ENCODE peak calls at places on chromosomes 13 and 19, in four cellular contexts. One of them, this sample, is unnamed.
A peak's percentile ranks its signal among the peaks of the same experiment; 100 is the strongest.

GRCh38 chr13:113874579-113875428 is 10.9 kb upstream of the GAS6 start:
- ATAC-seq in T-cell: no peak
- ATAC-seq in left cardiac atrium: no peak
- ATAC-seq in Right ventricle myocardium superior: no peak
- ATAC-seq in this sample: no peak

GRCh38 chr13:99989376-99990044 is 7.9 kb downstream of the ZIC2 start:
- ATAC-seq in T-cell: no peak
- ATAC-seq in left cardiac atrium: peak; percentile 12
- ATAC-seq in Right ventricle myocardium superior: no peak
- ATAC-seq in this sample: peak; percentile 17

GRCh38 chr13:24134772-24135171 is 25.7 kb upstream of the SPATA13 start:
- ATAC-seq in T-cell: no peak
- ATAC-seq in left cardiac atrium: no peak
- ATAC-seq in Right ventricle myocardium superior: no peak
- ATAC-seq in this sample: no peak

GRCh38 chr19:49665301-49666119 is at the start of the genes BCL2L12 and IRF3:
- ATAC-seq in T-cell: peak; percentile 85
- ATAC-seq in left cardiac atrium: peak; percentile 94
- ATAC-seq in Right ventricle myocardium superior: peak; percentile 95
- ATAC-seq in this sample: peak; percentile 81

GRCh38 chr19:33241091-33241529 is 15.5 kb upstream of the SLC7A10 start:
- ATAC-seq in T-cell: no peak
- ATAC-seq in left cardiac atrium: peak; percentile 80
- ATAC-seq in Right ventricle myocardium superior: no peak
- ATAC-seq in this sample: no peak

GRCh38 chr19:42131149-42132029 is 857 bp downstream of the POU2F2 start:
- ATAC-seq in T-cell: no peak
- ATAC-seq in left cardiac atrium: no peak
- ATAC-seq in Right ventricle myocardium superior: no peak
- ATAC-seq in this sample: no peak

GRCh38 chr19:50242586-50242985 is 39.2 kb downstream of the MYH14 start:
- ATAC-seq in T-cell: no peak
- ATAC-seq in left cardiac atrium: no peak
- ATAC-seq in Right ventricle myocardium superior: no peak
- ATAC-seq in this sample: no peak

GRCh38 chr19:50777261-50777660 is 7.0 kb downstream of the GPR32 start:
- ATAC-seq in T-cell: no peak
- ATAC-seq in left cardiac atrium: no peak
- ATAC-seq in Right ventricle myocardium superior: no peak
- ATAC-seq in this sample: no peak

GRCh38 chr13:34437873-34438272 is 504.2 kb upstream of the NBEA start:
- ATAC-seq in T-cell: no peak
- ATAC-seq in left cardiac atrium: no peak
- ATAC-seq in Right ventricle myocardium superior: no peak
- ATAC-seq in this sample: no peak

GRCh38 chr13:66926851-66927524 is 303.1 kb downstream of the PCDH9 start:
- ATAC-seq in T-cell: no peak
- ATAC-seq in left cardiac atrium: no peak
- ATAC-seq in Right ventricle myocardium superior: no peak
- ATAC-seq in this sample: no peak

GRCh38 chr19:14871619-14872230 is 14.2 kb downstream of the OR7A17 start:
- ATAC-seq in T-cell: no peak
- ATAC-seq in left cardiac atrium: no peak
- ATAC-seq in Right ventricle myocardium superior: no peak
- ATAC-seq in this sample: no peak

GRCh38 chr19:17149393-17150135 is 65.6 kb upstream of the USE1 start:
- ATAC-seq in T-cell: no peak
- ATAC-seq in left cardiac atrium: no peak
- ATAC-seq in Right ventricle myocardium superior: no peak
- ATAC-seq in this sample: no peak

This sample was measured in esophagus mucosa.